ENCODE peak calls at places on chromosomes 6 and 20, in eight cellular contexts. One of them, this sample, is unnamed.

GRCh38 chr6:119627908-119628669 is 278.5 kb upstream of the MAN1A1 start:
- DNase-seq in choroid plexus epithelial cell: peak; percentile 16
- DNase-seq in PC-3: peak; percentile 71
- DNase-seq in T-helper 17 cell: no peak
- DNase-seq in NCI-H1092 treated with DMSO at 0.1 percent for 48 hours: no peak
- DNase-seq in sigmoid colon: no peak
- DNase-seq in Right ventricle myocardium superior: no peak
- DNase-seq in naive thymus-derived CD4-positive, alpha-beta T cell: no peak
- DNase-seq in this sample: no peak

GRCh38 chr20:45775411-45775810 is 16.3 kb downstream of the WFDC3 start:
- DNase-seq in choroid plexus epithelial cell: no peak
- DNase-seq in PC-3: no peak
- DNase-seq in T-helper 17 cell: no peak
- DNase-seq in NCI-H1092 treated with DMSO at 0.1 percent for 48 hours: no peak
- DNase-seq in sigmoid colon: no peak
- DNase-seq in Right ventricle myocardium superior: no peak
- DNase-seq in naive thymus-derived CD4-positive, alpha-beta T cell: no peak
- DNase-seq in this sample: no peak

GRCh38 chr20:34262488-34263288 is 21.5 kb downstream of the ASIP start:
- DNase-seq in choroid plexus epithelial cell: peak; percentile 83
- DNase-seq in PC-3: no peak
- DNase-seq in T-helper 17 cell: no peak
- DNase-seq in NCI-H1092 treated with DMSO at 0.1 percent for 48 hours: no peak
- DNase-seq in sigmoid colon: peak; percentile 77
- DNase-seq in Right ventricle myocardium superior: peak; percentile 57
- DNase-seq in naive thymus-derived CD4-positive, alpha-beta T cell: no peak
- DNase-seq in this sample: no peak

GRCh38 chr20:31833931-31834521 is 11.4 kb downstream of the FOXS1 start:
- DNase-seq in choroid plexus epithelial cell: no peak
- DNase-seq in PC-3: no peak
- DNase-seq in T-helper 17 cell: no peak
- DNase-seq in NCI-H1092 treated with DMSO at 0.1 percent for 48 hours: no peak
- DNase-seq in sigmoid colon: no peak
- DNase-seq in Right ventricle myocardium superior: no peak
- DNase-seq in naive thymus-derived CD4-positive, alpha-beta T cell: no peak
- DNase-seq in this sample: no peak

GRCh38 chr6:129748901-129749748 is 39.1 kb upstream of the ARHGAP18 start:
- DNase-seq in choroid plexus epithelial cell: peak; percentile 46
- DNase-seq in PC-3: peak; percentile 77
- DNase-seq in T-helper 17 cell: no peak
- DNase-seq in NCI-H1092 treated with DMSO at 0.1 percent for 48 hours: no peak
- DNase-seq in sigmoid colon: no peak
- DNase-seq in Right ventricle myocardium superior: no peak
- DNase-seq in naive thymus-derived CD4-positive, alpha-beta T cell: no peak
- DNase-seq in this sample: no peak

GRCh38 chr6:122365775-122366403 is 33.6 kb upstream of the HSF2 start:
- DNase-seq in choroid plexus epithelial cell: no peak
- DNase-seq in PC-3: no peak
- DNase-seq in T-helper 17 cell: no peak
- DNase-seq in NCI-H1092 treated with DMSO at 0.1 percent for 48 hours: no peak
- DNase-seq in sigmoid colon: no peak
- DNase-seq in Right ventricle myocardium superior: no peak
- DNase-seq in naive thymus-derived CD4-positive, alpha-beta T cell: no peak
- DNase-seq in this sample: no peak

GRCh38 chr6:70790483-70790882 is 122.8 kb downstream of the SMAP1 start:
- DNase-seq in choroid plexus epithelial cell: no peak
- DNase-seq in PC-3: no peak
- DNase-seq in T-helper 17 cell: no peak
- DNase-seq in NCI-H1092 treated with DMSO at 0.1 percent for 48 hours: no peak
- DNase-seq in sigmoid colon: no peak
- DNase-seq in Right ventricle myocardium superior: no peak
- DNase-seq in naive thymus-derived CD4-positive, alpha-beta T cell: no peak
- DNase-seq in this sample: no peak

GRCh38 chr6:158660331-158660730 is 10.5 kb downstream of the SYTL3 start:
- DNase-seq in choroid plexus epithelial cell: peak; percentile 51
- DNase-seq in PC-3: peak; percentile 68
- DNase-seq in T-helper 17 cell: peak; percentile 20
- DNase-seq in NCI-H1092 treated with DMSO at 0.1 percent for 48 hours: peak; percentile 42
- DNase-seq in sigmoid colon: peak; percentile 8
- DNase-seq in Right ventricle myocardium superior: no peak
- DNase-seq in naive thymus-derived CD4-positive, alpha-beta T cell: no peak
- DNase-seq in this sample: peak; percentile 90

GRCh38 chr20:40802886-40803285 is 113.8 kb upstream of the MAFB start:
- DNase-seq in choroid plexus epithelial cell: no peak
- DNase-seq in PC-3: no peak
- DNase-seq in T-helper 17 cell: no peak
- DNase-seq in NCI-H1092 treated with DMSO at 0.1 percent for 48 hours: no peak
- DNase-seq in sigmoid colon: no peak
- DNase-seq in Right ventricle myocardium superior: no peak
- DNase-seq in naive thymus-derived CD4-positive, alpha-beta T cell: no peak
- DNase-seq in this sample: no peak

GRCh38 chr20:11261533-11262000 is 587.8 kb upstream of the JAG1 start:
- DNase-seq in choroid plexus epithelial cell: peak; percentile 98
- DNase-seq in PC-3: peak; percentile 72
- DNase-seq in T-helper 17 cell: no peak
- DNase-seq in NCI-H1092 treated with DMSO at 0.1 percent for 48 hours: no peak
- DNase-seq in sigmoid colon: no peak
- DNase-seq in Right ventricle myocardium superior: no peak
- DNase-seq in naive thymus-derived CD4-positive, alpha-beta T cell: no peak
- DNase-seq in this sample: no peak

GRCh38 chr6:128570439-128571063 is 50.2 kb upstream of the PTPRK start:
- DNase-seq in choroid plexus epithelial cell: no peak
- DNase-seq in PC-3: peak; percentile 76
- DNase-seq in T-helper 17 cell: no peak
- DNase-seq in NCI-H1092 treated with DMSO at 0.1 percent for 48 hours: no peak
- DNase-seq in sigmoid colon: no peak
- DNase-seq in Right ventricle myocardium superior: no peak
- DNase-seq in naive thymus-derived CD4-positive, alpha-beta T cell: no peak
- DNase-seq in this sample: no peak

GRCh38 chr6:149331871-149332270 is 14.4 kb downstream of the TAB2 start:
- DNase-seq in choroid plexus epithelial cell: no peak
- DNase-seq in PC-3: peak; percentile 17
- DNase-seq in T-helper 17 cell: no peak
- DNase-seq in NCI-H1092 treated with DMSO at 0.1 percent for 48 hours: no peak
- DNase-seq in sigmoid colon: no peak
- DNase-seq in Right ventricle myocardium superior: no peak
- DNase-seq in naive thymus-derived CD4-positive, alpha-beta T cell: no peak
- DNase-seq in this sample: no peak

GRCh38 chr6:74534485-74535211 is 671.2 kb downstream of the COL12A1 start:
- DNase-seq in choroid plexus epithelial cell: peak; percentile 87
- DNase-seq in PC-3: peak; percentile 59
- DNase-seq in T-helper 17 cell: no peak
- DNase-seq in NCI-H1092 treated with DMSO at 0.1 percent for 48 hours: no peak
- DNase-seq in sigmoid colon: no peak
- DNase-seq in Right ventricle myocardium superior: no peak
- DNase-seq in naive thymus-derived CD4-positive, alpha-beta T cell: no peak
- DNase-seq in this sample: no peak

GRCh38 chr6:128370072-128370471 is 150.3 kb downstream of the PTPRK start:
- DNase-seq in choroid plexus epithelial cell: peak; percentile 70
- DNase-seq in PC-3: peak; percentile 51
- DNase-seq in T-helper 17 cell: no peak
- DNase-seq in NCI-H1092 treated with DMSO at 0.1 percent for 48 hours: no peak
- DNase-seq in sigmoid colon: no peak
- DNase-seq in Right ventricle myocardium superior: no peak
- DNase-seq in naive thymus-derived CD4-positive, alpha-beta T cell: no peak
- DNase-seq in this sample: no peak

GRCh38 chr6:37611516-37611915 is 86.2 kb downstream of the MDGA1 start:
- DNase-seq in choroid plexus epithelial cell: no peak
- DNase-seq in PC-3: no peak
- DNase-seq in T-helper 17 cell: no peak
- DNase-seq in NCI-H1092 treated with DMSO at 0.1 percent for 48 hours: no peak
- DNase-seq in sigmoid colon: no peak
- DNase-seq in Right ventricle myocardium superior: no peak
- DNase-seq in naive thymus-derived CD4-positive, alpha-beta T cell: no peak
- DNase-seq in this sample: no peak

GRCh38 chr6:23316131-23316530 is 746.8 kb downstream of the HDGFL1 start:
- DNase-seq in choroid plexus epithelial cell: peak; percentile 12
- DNase-seq in PC-3: peak; percentile 70
- DNase-seq in T-helper 17 cell: no peak
- DNase-seq in NCI-H1092 treated with DMSO at 0.1 percent for 48 hours: no peak
- DNase-seq in sigmoid colon: no peak
- DNase-seq in Right ventricle myocardium superior: no peak
- DNase-seq in naive thymus-derived CD4-positive, alpha-beta T cell: no peak
- DNase-seq in this sample: no peak